ENCODE peak calls at places on chromosomes 5 and 9, in four cellular contexts. F is AG09309, Z is fibroblast of villous mesenchyme, P is glutamatergic neuron. K is an unnamed sample.

GRCh38 chr5:128327973-128328372 is 210.1 kb downstream of the FBN2 start:
- DNase-seq in F (no peak), Z (no peak), P (no peak), K (no peak)

GRCh38 chr9:108618906-108619550 is 236.8 kb downstream of the ACTL7B start:
- DNase-seq in F (no peak), P (no peak), Z (no peak), K (no peak)

GRCh38 chr9:29830815-29831214 is 2257.5 kb upstream of the C9orf72 start:
- DNase-seq in P (peak; percentile 51), F (no peak), Z (peak; percentile 57), K (no peak)

GRCh38 chr5:150411245-150411979 is 1.3 kb downstream of the CD74 start:
- DNase-seq in F (no peak), Z (no peak), P (no peak), K (no peak)

GRCh38 chr9:37529111-37529510 is 43.4 kb downstream of the POLR1E start:
- DNase-seq in F (no peak), Z (no peak), P (no peak), K (no peak)

GRCh38 chr5:108749130-108749861 is 1.6 kb downstream of the FER start:
- DNase-seq in Z (no peak), P (no peak), F (no peak), K (no peak)

GRCh38 chr9:32502459-32502858 is 23.5 kb downstream of the RIGI start:
- DNase-seq in Z (peak; percentile 34), P (no peak), F (no peak), K (peak; percentile 30)

GRCh38 chr9:101119206-101119819 is 90.8 kb downstream of the PLPPR1 start:
- DNase-seq in Z (no peak), P (peak; percentile 75), F (no peak), K (no peak)

GRCh38 chr5:132044207-132044606 is 16.2 kb upstream of the IL3 start:
- DNase-seq in P (peak; percentile 6), F (no peak), Z (no peak), K (no peak)

GRCh38 chr9:120891255-120891954 is 14.4 kb upstream of the PHF19 start:
- DNase-seq in Z (peak; percentile 55), F (no peak), P (no peak), K (no peak)

GRCh38 chr5:175475248-175475647 is 3.1 kb upstream of the SFXN1 start:
- DNase-seq in P (no peak), F (no peak), Z (peak; percentile 33), K (no peak)

DNA sequence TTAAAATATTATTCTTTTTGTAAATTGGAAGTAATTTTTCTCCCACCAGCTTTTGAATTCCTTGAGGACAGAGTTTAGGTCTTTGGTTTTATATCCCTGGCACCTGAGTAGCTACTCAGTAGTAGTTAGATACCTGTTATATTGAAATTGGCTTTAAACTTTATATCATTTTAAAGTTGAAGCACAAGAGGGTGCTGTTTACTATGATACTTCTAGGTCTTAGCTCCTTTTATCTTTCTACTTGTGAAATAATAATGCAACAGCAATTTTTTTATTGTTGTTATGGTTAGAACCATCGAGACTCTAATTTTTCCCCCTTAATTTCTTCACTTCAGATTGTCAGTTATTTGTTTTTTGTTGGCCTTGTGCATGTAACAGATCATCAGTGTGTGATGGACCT is 46.3 kb downstream of the AP3S1 start:
- DNase-seq in Z (peak; percentile 43), F (peak; percentile 7), P (no peak), K (no peak)
- TF ChIP-seq CTCF in Z (peak; percentile 27), F (peak; percentile 29), P (no peak), K (no peak)

GRCh38 chr9:78898239-78898638 is 601.3 kb downstream of the PSAT1 start:
- DNase-seq in P (no peak), F (no peak), Z (no peak), K (no peak)

GRCh38 chr9:78903581-78903980 is 606.7 kb downstream of the PSAT1 start:
- DNase-seq in F (no peak), Z (no peak), P (no peak), K (no peak)

GRCh38 chr9:78900500-78900899 is 603.6 kb downstream of the PSAT1 start:
- DNase-seq in P (no peak), Z (peak; percentile 50), F (no peak), K (peak; percentile 9)

GRCh38 chr9:78902051-78902450 is 605.1 kb downstream of the PSAT1 start:
- DNase-seq in Z (no peak), P (no peak), F (no peak), K (no peak)

GRCh38 chr9:78899006-78899405 is 602.1 kb downstream of the PSAT1 start:
- DNase-seq in Z (no peak), P (no peak), F (no peak), K (no peak)
- TF ChIP-seq CTCF in Z (no peak), P (no peak), F (no peak), K (no peak)

GRCh38 chr5:134458234-134458633 is 46.6 kb upstream of the CDKN2AIPNL start:
- DNase-seq in Z (peak; percentile 58), F (no peak), P (no peak), K (no peak)
- TF ChIP-seq CTCF in Z (no peak), F (no peak), P (no peak), K (no peak)

GRCh38 chr9:137497921-137498719 is 39.0 kb upstream of the NSMF start:
- DNase-seq in F (no peak), Z (no peak), P (no peak), K (no peak)
- TF ChIP-seq CTCF in F (no peak), Z (no peak), P (no peak), K (no peak)

DNA sequence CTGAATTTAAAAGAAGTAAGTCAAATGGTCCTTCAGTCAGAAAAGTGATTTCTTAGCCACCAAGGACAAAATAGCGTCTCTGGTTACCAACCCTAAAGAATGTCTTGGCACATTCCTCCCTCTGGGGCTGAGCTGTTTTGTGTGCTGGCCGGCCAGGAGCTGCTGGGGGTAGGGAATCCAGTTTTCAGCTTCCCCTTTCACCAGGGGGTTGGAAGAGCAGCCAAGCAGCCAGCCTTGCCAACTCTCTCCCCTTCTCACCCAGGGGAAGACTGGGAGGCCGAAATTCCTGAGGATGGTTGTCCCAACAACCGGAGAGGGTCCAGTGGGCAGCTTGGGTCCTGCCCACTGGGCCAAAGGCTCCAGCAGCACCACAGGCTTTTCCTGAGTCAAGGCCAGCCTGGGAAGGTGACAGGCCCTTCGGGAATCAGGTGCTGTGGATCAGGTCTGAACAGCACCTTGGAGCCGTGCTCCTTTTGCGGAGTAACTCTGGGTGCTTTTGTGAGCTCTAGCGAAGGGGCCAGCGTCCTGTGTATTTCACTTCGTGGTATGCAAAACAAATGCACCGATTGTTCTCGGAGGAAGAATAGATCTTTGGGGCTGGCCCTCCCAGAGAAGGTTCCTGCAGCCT is 4.2 kb downstream of the WWC1 start:
- DNase-seq in F (peak; percentile 27), Z (peak; percentile 32), P (no peak), K (no peak)
- TF ChIP-seq CTCF in F (peak; percentile 69), Z (peak; percentile 47), P (no peak), K (peak; percentile 50)

GRCh38 chr9:73050062-73050814 is 97.4 kb upstream of the ALDH1A1 start:
- DNase-seq in F (peak; percentile 88), P (no peak), Z (peak; percentile 89), K (no peak)
- TF ChIP-seq CTCF in F (peak; percentile 31), P (no peak), Z (peak; percentile 34), K (no peak)

GRCh38 chr5:77492653-77493000 is 511 bp upstream of the WDR41 start:
- DNase-seq in F (no peak), P (no peak), Z (no peak), K (no peak)

GRCh38 chr5:77494935-77495334 is 2.8 kb upstream of the WDR41 start:
- DNase-seq in P (no peak), Z (no peak), F (no peak), K (no peak)

GRCh38 chr5:77486344-77486962 is 5.7 kb downstream of the WDR41 start:
- DNase-seq in Z (no peak), P (no peak), F (no peak), K (no peak)

DNA sequence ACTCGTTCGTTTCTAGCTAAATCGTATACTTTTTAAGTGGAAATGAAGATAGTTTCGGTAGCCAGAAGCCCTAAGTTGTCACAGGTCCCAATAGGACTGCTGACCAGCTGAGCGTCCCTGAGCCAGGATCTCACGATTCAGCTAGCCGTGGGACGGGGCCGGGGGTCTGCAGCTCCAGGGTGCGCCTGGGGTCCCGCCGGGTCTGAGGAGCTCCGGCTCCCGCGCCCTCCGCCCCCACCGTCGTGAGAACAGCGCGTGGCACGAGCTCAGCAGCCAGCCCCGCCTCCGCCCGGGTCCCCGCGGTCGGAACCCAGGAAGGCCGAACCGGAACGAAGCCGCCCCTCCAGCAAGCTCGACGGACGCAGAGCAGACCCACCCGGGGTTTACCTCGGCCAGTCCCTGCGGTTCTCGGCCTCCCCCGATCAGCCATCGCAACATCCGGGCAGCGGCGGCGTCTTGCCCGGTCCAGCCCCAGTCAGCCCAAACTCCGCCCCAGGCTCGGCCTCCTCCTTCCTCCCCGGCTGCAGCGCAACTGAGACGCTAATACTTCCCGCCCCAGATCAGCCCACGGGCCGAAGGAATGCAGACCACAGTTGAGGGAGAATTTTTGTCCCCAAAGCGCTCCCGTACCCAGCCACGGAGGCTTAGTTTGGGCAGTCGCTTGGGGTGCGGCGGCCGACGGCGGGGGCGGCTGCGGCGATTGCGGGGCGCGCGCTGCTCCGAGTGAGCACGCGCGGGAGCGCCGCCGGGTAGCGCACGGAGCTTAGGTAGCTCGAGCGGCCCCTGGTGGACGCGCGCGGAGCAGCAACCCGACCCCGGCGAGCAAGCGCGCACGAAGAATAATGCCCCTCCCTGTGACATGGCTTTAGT is at the start of gene WDR41:
- DNase-seq in Z (peak; percentile 96), P (peak; percentile 93), F (peak; percentile 86), K (peak; percentile 82)
- TF ChIP-seq CTCF in Z (peak; percentile 84), P (peak; percentile 91), F (peak; percentile 78), K (peak; percentile 78)

DNA sequence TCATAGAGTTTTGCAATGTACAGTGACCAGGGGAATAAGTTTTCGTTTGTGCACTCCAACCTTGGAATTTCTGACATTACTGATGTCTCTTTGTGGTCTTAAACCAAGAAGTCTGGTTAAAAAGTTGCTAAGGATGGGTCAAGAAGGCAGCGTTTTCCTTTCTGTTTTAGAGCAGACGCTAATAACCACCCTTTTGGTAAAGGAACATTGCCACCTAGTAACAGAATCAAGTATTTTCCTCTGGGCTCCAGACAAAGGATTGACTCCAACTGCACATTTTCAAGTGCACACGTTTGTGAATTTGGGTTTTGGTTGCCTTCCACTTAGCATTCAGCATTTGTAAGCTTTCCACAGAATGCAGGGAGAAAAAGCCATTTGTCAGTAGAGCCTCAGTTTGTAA is 22.2 kb upstream of the CEP78 start:
- DNase-seq in P (no peak), F (no peak), Z (peak; percentile 23), K (no peak)
- TF ChIP-seq CTCF in P (no peak), F (peak; percentile 37), Z (peak; percentile 27), K (peak; percentile 14)